ENCODE peak calls at places on chromosomes 5 and 9, in nine cellular contexts. E is foreskin fibroblast, O is AG20443, D is NCI-H748 treated with DMSO at 0.1 percent for 48 hours, N is progenitor cell of endocrine pancreas, Q is ELF-1, A is NCI-H187, F is left ventricle myocardium inferior, C is NCI-H69. R is an unnamed sample.

GRCh38 chr9:109793196-109793595 is 13.2 kb downstream of the PALM2AKAP2 start:
- DNase-seq in A (no peak), D (no peak), O (peak; percentile 90), F (no peak), N (no peak), C (no peak), E (peak; percentile 94), Q (no peak), R (no peak)

GRCh38 chr9:35579130-35579529 is 25.9 kb upstream of the TESK1 start:
- DNase-seq in F (no peak), E (no peak), A (no peak), D (no peak), O (no peak), C (no peak), N (no peak), Q (no peak), R (no peak)

GRCh38 chr9:77384406-77384805 is 207.1 kb downstream of the VPS13A start:
- DNase-seq in C (no peak), E (peak; percentile 64), D (no peak), Q (no peak), A (no peak), N (no peak), F (no peak), O (peak; percentile 15), R (no peak)

GRCh38 chr9:137630126-137630525 is 11.3 kb downstream of the EHMT1 start:
- DNase-seq in A (no peak), N (no peak), F (no peak), C (no peak), E (peak; percentile 53), Q (no peak), D (no peak), O (no peak), R (no peak)

GRCh38 chr5:52457808-52458207 is 329.9 kb upstream of the ITGA1 start:
- DNase-seq in A (no peak), F (no peak), D (no peak), O (no peak), Q (no peak), E (no peak), N (no peak), C (peak; percentile 29), R (no peak)

GRCh38 chr5:76607353-76607871 is 15.8 kb downstream of the F2RL2 start:
- DNase-seq in O (no peak), A (no peak), F (no peak), D (no peak), Q (no peak), C (no peak), E (peak; percentile 64), N (no peak), R (no peak)

GRCh38 chr5:179227578-179228311 is 117.5 kb downstream of the ADAMTS2 start:
- DNase-seq in A (no peak), D (no peak), Q (no peak), O (no peak), C (no peak), N (no peak), E (no peak), F (no peak), R (no peak)

GRCh38 chr5:159638954-159639559 is 277.2 kb upstream of the ADRA1B start:
- DNase-seq in C (no peak), O (no peak), E (no peak), D (no peak), N (no peak), A (no peak), F (no peak), Q (no peak), R (no peak)

GRCh38 chr5:172906436-172906835 is 52.8 kb upstream of the RPL26L1 start:
- DNase-seq in N (no peak), C (no peak), F (no peak), D (no peak), O (no peak), A (no peak), Q (no peak), E (peak; percentile 54), R (no peak)

GRCh38 chr9:109163194-109163593 is 3.9 kb downstream of the FRRS1L start:
- DNase-seq in O (no peak), Q (no peak), F (no peak), N (no peak), D (no peak), E (no peak), C (no peak), A (no peak), R (no peak)

GRCh38 chr9:28539432-28539831 is 966.2 kb upstream of the C9orf72 start:
- DNase-seq in E (no peak), A (no peak), C (peak; percentile 94), N (no peak), D (peak; percentile 71), Q (no peak), O (no peak), F (no peak), R (no peak)

GRCh38 chr9:129861447-129861827 is 26.2 kb downstream of the USP20 start:
- DNase-seq in O (no peak), N (no peak), F (no peak), C (no peak), D (no peak), Q (no peak), A (no peak), E (no peak), R (no peak)

GRCh38 chr5:115575167-115576070 is 26.9 kb downstream of the TICAM2 start:
- DNase-seq in D (no peak), O (peak; percentile 44), E (peak; percentile 87), Q (no peak), C (no peak), A (no peak), F (no peak), N (no peak), R (no peak)

GRCh38 chr9:125805057-125805456 is 57.9 kb downstream of the PBX3 start:
- DNase-seq in F (no peak), C (no peak), O (peak; percentile 81), N (no peak), E (peak; percentile 82), Q (no peak), A (no peak), D (no peak), R (no peak)

GRCh38 chr5:132388244-132389050 is 18.9 kb downstream of the SLC22A5 start:
- DNase-seq in F (no peak), E (peak; percentile 68), C (no peak), D (no peak), A (no peak), N (no peak), Q (no peak), O (no peak), R (no peak)